ENCODE peak calls at places on chromosomes 7 and 10, in nine cellular contexts. B is heart left ventricle; G is IMR-90; O is CD8-positive, alpha-beta memory T cell; Q is SK-N-SH; A is CD4-positive, alpha-beta memory T cell; L is A549; R is Peyer's patch; S is colonic mucosa. W is an unnamed sample.
A peak's percentile ranks its signal among the peaks of the same experiment; 100 is the strongest.

GRCh38 chr7:140656548-140657515 is 15.9 kb upstream of the ADCK2 start:
- DNase-seq in R (peak; percentile 54), O (peak; percentile 5), B (peak; percentile 64), Q (no peak), G (peak; percentile 70), S (peak; percentile 89), A (no peak), L (no peak), W (no peak)

GRCh38 chr10:50622497-50623298 is 1.1 kb downstream of the SGMS1 start:
- DNase-seq in O (peak; percentile 22), Q (peak; percentile 50), S (peak; percentile 63), R (peak; percentile 42), L (peak; percentile 17), B (peak; percentile 47), G (peak; percentile 50), A (peak; percentile 36), W (peak; percentile 49)

GRCh38 chr7:117087639-117088396 is 134.5 kb downstream of the ST7 start:
- DNase-seq in O (no peak), G (no peak), S (no peak), L (no peak), R (no peak), B (no peak), Q (no peak), A (no peak), W (no peak)

GRCh38 chr10:116608683-116609594 is 11.8 kb upstream of the PNLIPRP2 start:
- DNase-seq in B (no peak), G (no peak), R (no peak), A (no peak), Q (no peak), S (peak; percentile 42), L (no peak), O (no peak), W (no peak)

GRCh38 chr7:125061776-125062397 is 132.3 kb upstream of the POT1 start:
- DNase-seq in G (peak; percentile 41), O (no peak), S (no peak), Q (no peak), L (peak; percentile 45), B (no peak), A (no peak), R (no peak), W (no peak)

GRCh38 chr7:7103343-7104313 is 78.7 kb upstream of the C1GALT1 start:
- DNase-seq in L (peak; percentile 66), B (no peak), Q (peak; percentile 67), S (no peak), O (no peak), R (no peak), A (peak; percentile 59), G (peak; percentile 74), W (no peak)

GRCh38 chr10:8065651-8066050 is 11.2 kb downstream of the GATA3 start:
- DNase-seq in O (no peak), R (no peak), Q (no peak), G (no peak), L (no peak), B (no peak), S (no peak), A (no peak), W (peak; percentile 56)

GRCh38 chr10:61750943-61751471 is 88.3 kb downstream of the CABCOCO1 start:
- DNase-seq in R (peak; percentile 79), A (peak; percentile 67), L (peak; percentile 59), Q (peak; percentile 20), G (peak; percentile 69), S (peak; percentile 89), O (peak; percentile 37), B (peak; percentile 43), W (peak; percentile 65)

GRCh38 chr7:10821156-10821555 is 152.5 kb upstream of the PHF14 start:
- DNase-seq in R (no peak), A (no peak), L (no peak), Q (no peak), G (no peak), S (no peak), O (no peak), B (no peak), W (no peak)

GRCh38 chr7:145411066-145411465 is 575.2 kb upstream of the TPK1 start:
- DNase-seq in G (no peak), A (no peak), Q (no peak), S (no peak), B (no peak), R (no peak), O (no peak), L (no peak), W (no peak)

GRCh38 chr10:2122431-2123124 is 385.3 kb upstream of the ADARB2 start:
- DNase-seq in B (no peak), Q (no peak), G (no peak), L (no peak), S (no peak), R (no peak), O (no peak), A (no peak), W (no peak)

GRCh38 chr10:124306922-124307371 is 111.8 kb downstream of the OAT start:
- DNase-seq in R (no peak), G (no peak), O (no peak), S (no peak), B (no peak), L (no peak), Q (no peak), A (no peak), W (no peak)

GRCh38 chr7:55556492-55556891 is 15.8 kb downstream of the VOPP1 start:
- DNase-seq in G (no peak), A (no peak), O (no peak), B (no peak), R (no peak), Q (no peak), S (peak; percentile 4), L (no peak), W (no peak)
- H3K4me1 ChIP-seq in G (peaks cover 20% of the 10 kb centered on the region), A (peaks cover 100% of the 10 kb centered on the region), O (peaks cover 84% of the 10 kb centered on the region), B (peaks cover 36% of the 10 kb centered on the region), R (peaks cover 5% of the 10 kb centered on the region), Q (peaks cover 51% of the 10 kb centered on the region), S (peaks cover 31% of the 10 kb centered on the region), L (peaks cover 23% of the 10 kb centered on the region), W (peaks cover 88% of the 10 kb centered on the region)

GRCh38 chr7:106070201-106070551 is 41.9 kb downstream of the SYPL1 start:
- DNase-seq in B (no peak), O (no peak), G (no peak), R (no peak), L (no peak), Q (peak; percentile 29), S (no peak), A (no peak), W (no peak)

GRCh38 chr7:106071999-106072714 is 40.0 kb downstream of the SYPL1 start:
- DNase-seq in L (no peak), A (no peak), O (no peak), S (peak; percentile 70), R (no peak), G (no peak), B (peak; percentile 56), Q (peak; percentile 71), W (no peak)

GRCh38 chr7:106069471-106070200 is 42.5 kb downstream of the SYPL1 start:
- DNase-seq in O (no peak), S (no peak), L (no peak), G (no peak), B (no peak), Q (peak; percentile 7), R (no peak), A (no peak), W (no peak)

GRCh38 chr7:106071356-106071998 is 40.6 kb downstream of the SYPL1 start:
- DNase-seq in A (peak; percentile 61), L (no peak), S (peak; percentile 85), Q (peak; percentile 49), B (no peak), O (peak; percentile 7), G (no peak), R (peak; percentile 74), W (peak; percentile 69)

DNA sequence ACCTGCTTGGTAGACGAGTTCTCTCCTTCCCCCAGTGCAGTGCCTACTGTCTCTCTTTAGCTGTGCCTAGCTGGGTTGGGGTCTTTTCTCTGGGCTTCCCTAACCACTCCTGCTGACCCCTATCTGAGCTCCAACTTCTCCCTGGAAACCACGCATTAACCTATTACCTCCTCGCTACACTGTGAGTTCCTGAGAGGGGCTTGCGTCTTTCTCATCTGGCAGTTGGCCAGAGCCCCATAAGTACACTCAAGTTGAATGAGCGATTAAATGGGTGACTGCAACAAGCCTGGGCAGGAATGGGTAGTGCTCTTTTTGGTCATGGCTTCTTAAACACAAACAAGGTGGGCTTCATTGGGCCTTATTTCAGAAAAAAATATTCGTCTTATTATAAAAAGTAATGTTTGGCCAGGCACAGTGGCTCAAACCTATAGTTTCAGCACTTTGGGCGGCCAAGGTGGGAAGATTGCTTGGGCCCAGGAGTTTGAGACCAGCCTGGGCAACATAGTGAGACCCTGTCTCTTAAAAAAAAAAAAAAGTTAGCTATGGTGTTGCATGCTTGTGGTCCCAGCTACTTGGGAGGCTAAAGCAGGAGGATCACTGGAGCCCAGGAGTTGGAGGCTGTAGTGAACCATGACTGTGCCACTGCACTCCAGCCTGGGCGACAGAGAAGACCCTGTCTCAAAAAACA is 41.4 kb downstream of the SYPL1 start:
- DNase-seq in R (no peak), L (no peak), G (no peak), Q (no peak), O (no peak), S (no peak), A (no peak), B (no peak), W (no peak)
- H3K4me1 ChIP-seq in R (no peaks in the 10 kb centered on the region), L (peaks cover 5% of the 10 kb centered on the region), G (peaks cover 1% of the 10 kb centered on the region), Q (peaks cover 24% of the 10 kb centered on the region), O (peaks cover 38% of the 10 kb centered on the region), S (peaks cover 16% of the 10 kb centered on the region), A (peaks cover 43% of the 10 kb centered on the region), B (peaks cover 64% of the 10 kb centered on the region), W (peaks cover 21% of the 10 kb centered on the region)

DNA sequence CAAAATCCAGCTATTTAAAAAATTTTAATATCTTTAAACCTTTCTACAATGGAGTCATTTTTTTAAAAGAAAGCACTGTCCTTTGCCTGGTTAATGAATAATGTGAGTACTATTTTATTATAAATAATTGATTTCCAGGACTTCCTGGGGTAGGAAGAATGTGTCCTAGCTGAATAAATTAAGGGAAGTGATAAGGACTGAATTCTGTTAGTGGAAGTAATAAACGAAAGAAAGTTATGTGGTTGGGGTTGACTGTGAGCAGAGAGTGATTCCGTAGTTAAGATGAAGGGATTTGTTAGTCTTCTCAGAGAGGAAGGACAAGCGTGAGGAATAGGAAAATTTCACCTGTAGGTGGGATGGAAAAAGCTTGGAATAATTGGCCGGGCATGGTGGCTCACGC is 59.1 kb downstream of the AHCYL2 start:
- DNase-seq in O (no peak), A (no peak), B (no peak), G (no peak), S (no peak), R (no peak), Q (no peak), L (no peak), W (no peak)
- H3K4me1 ChIP-seq in O (no peaks in the 10 kb centered on the region), A (no peaks in the 10 kb centered on the region), B (peaks cover 3% of the 10 kb centered on the region), G (peaks cover 3% of the 10 kb centered on the region), S (no peaks in the 10 kb centered on the region), R (no peaks in the 10 kb centered on the region), Q (peaks cover 6% of the 10 kb centered on the region), L (no peaks in the 10 kb centered on the region), W (no peaks in the 10 kb centered on the region)

GRCh38 chr7:157853789-157854065 is 516.9 kb downstream of the DNAJB6 start:
- DNase-seq in O (no peak), B (no peak), L (no peak), S (no peak), R (no peak), A (no peak), G (no peak), Q (no peak), W (no peak)
- H3K4me1 ChIP-seq in O (peaks cover 10% of the 10 kb centered on the region), B (no peaks in the 10 kb centered on the region), L (no peaks in the 10 kb centered on the region), S (no peaks in the 10 kb centered on the region), R (no peaks in the 10 kb centered on the region), A (peaks cover 18% of the 10 kb centered on the region), G (no peaks in the 10 kb centered on the region), Q (no peaks in the 10 kb centered on the region), W (peaks cover 9% of the 10 kb centered on the region)

GRCh38 chr10:18197706-18198105 is 57.5 kb downstream of the CACNB2 start:
- DNase-seq in Q (no peak), G (no peak), B (no peak), O (no peak), S (no peak), L (no peak), R (no peak), A (no peak), W (no peak)
- H3K4me1 ChIP-seq in Q (peaks cover 8% of the 10 kb centered on the region), G (peaks cover 9% of the 10 kb centered on the region), B (peaks cover 5% of the 10 kb centered on the region), O (no peaks in the 10 kb centered on the region), S (no peaks in the 10 kb centered on the region), L (no peaks in the 10 kb centered on the region), R (no peaks in the 10 kb centered on the region), A (no peaks in the 10 kb centered on the region), W (no peaks in the 10 kb centered on the region)